ENCODE peak calls at places on chromosome 15, in ten cellular contexts. G is astrocyte, Q is thoracic aorta, V is OCI-LY7, T is tibial nerve, L is sigmoid colon, J is kidney, U is psoas muscle, H is cardiac muscle cell, B is thyroid gland. P is an unnamed sample.

GRCh38 chr15:39979606-39980005 is 45.7 kb downstream of the EIF2AK4 start:
- DNase-seq in G (no peak), Q (no peak), V (no peak), T (no peak), L (no peak), J (no peak), U (no peak), H (no peak), B (no peak), P (no peak)

GRCh38 chr15:77517579-77517978 is 96.9 kb downstream of the HMG20A start:
- DNase-seq in G (no peak), Q (no peak), V (no peak), T (no peak), L (peak; percentile 33), J (no peak), U (no peak), H (no peak), B (no peak), P (no peak)

GRCh38 chr15:91517491-91518200 is 335.9 kb upstream of the SLCO3A1 start:
- DNase-seq in G (peak; percentile 64), Q (no peak), V (no peak), T (no peak), L (no peak), J (no peak), U (no peak), H (peak; percentile 54), B (no peak), P (no peak)

GRCh38 chr15:68991723-68992122 is 22.8 kb upstream of the NOX5 start:
- DNase-seq in G (peak; percentile 68), Q (no peak), V (no peak), T (no peak), L (no peak), J (no peak), U (no peak), H (peak; percentile 76), B (no peak), P (no peak)

GRCh38 chr15:38460543-38460942 is 6.6 kb downstream of the FAM98B start:
- DNase-seq in G (no peak), Q (no peak), V (no peak), T (no peak), L (no peak), J (no peak), U (no peak), H (no peak), B (no peak), P (no peak)

GRCh38 chr15:77901921-77902750 is 175.4 kb downstream of the TBC1D2B start:
- DNase-seq in G (no peak), Q (no peak), V (peak; percentile 31), T (no peak), L (peak; percentile 55), J (no peak), U (no peak), H (no peak), B (no peak), P (no peak)

GRCh38 chr15:92394327-92395175 is 870 bp downstream of the ST8SIA2 start:
- DNase-seq in G (no peak), Q (no peak), V (no peak), T (no peak), L (no peak), J (no peak), U (no peak), H (no peak), B (no peak), P (no peak)

GRCh38 chr15:92624401-92624991 is 31.1 kb downstream of the FAM174B start:
- DNase-seq in G (peak; percentile 27), Q (no peak), V (no peak), T (peak; percentile 37), L (peak; percentile 88), J (no peak), U (peak; percentile 69), H (peak; percentile 46), B (no peak), P (no peak)

DNA sequence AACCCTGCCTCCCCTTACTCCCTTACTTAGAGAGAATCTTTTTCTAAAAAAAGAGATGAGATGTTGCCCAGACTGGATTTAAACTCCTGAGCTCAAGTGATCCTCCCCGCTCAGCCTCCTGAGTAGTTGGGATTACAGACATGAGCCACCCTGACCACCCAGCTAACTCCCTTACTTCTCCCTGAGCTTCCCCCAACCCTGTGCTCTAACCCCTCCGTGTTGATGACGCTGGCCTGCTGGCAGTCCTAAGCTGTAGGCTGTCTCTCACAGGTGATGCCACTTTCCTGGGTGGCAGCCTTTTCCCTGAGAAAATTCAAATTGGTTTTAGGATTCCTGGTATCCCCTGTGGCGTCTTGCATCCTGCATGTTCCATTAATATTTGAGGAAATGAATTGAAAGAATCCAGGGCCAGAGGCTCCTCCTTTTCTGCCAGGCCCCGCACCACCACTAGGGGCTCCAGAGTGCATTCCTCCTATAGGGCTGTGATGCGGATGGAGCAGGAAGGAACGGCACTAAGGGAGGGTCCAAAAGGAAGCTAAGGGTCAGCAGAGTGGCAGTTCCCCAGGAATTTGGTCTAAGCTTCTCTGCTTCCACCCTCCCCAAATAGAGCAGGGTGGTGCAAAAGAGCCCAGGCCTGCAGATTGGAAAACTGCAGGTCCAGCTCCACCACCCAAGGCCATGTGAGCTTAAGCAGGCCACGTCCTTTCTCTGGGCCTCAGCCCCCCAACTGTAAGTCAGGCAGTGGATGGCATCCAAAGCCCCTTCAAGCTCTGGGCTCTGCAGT is 101.1 kb downstream of the DAPK2 start:
- DNase-seq in G (no peak), Q (no peak), V (peak; percentile 74), T (peak; percentile 39), L (peak; percentile 74), J (peak; percentile 86), U (peak; percentile 70), H (peak; percentile 62), B (peak; percentile 80), P (peak; percentile 58)
- H3K27ac ChIP-seq in G (no peak overlapping the region), Q (no peak overlapping the region), V (no peak overlapping the region), T (peak overlapping the region; percentile 11), L (no peak overlapping the region), J (no peak overlapping the region), U (no peak overlapping the region), H (no peak overlapping the region), B (peak overlapping the region; percentile 90), P (no peak overlapping the region)

DNA sequence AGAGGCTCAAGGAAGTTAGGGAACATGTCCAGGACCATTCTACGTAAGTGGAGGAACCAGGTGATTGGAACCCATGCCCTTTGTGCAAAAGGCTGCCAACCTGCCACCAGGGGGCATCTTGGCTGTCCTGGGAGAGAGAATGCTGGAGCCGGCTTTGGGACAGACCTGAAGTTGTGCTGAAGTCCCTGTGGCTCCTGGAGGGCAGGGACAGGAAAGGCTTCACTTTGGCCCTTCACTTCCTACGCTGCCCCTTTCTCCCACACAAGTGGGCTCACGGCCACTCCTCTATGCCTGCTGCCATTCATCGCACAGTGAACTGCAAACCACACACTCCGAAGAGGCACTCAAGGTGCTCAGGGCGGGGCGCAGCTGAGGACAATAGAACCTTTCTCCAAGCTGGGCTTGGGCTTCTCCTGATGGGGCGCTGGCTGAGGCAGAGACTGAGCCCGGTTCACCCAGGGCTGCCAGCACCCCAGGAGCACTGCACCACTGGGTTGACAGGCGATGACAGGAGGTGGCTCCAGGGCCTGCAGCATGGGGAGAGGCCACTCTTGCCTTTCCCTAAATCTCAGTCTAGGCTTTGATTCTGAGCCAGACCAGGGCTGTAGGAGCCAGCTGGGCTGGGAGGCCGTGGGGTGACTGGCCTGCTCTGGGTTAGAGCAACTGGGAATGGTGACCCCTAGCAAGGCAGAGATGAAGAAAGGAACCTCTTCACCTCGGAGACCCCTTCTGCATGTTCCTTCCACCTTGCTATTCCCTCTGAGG is 8.4 kb downstream of the SHF start:
- DNase-seq in G (no peak), Q (no peak), V (peak; percentile 54), T (no peak), L (no peak), J (no peak), U (no peak), H (no peak), B (peak; percentile 73), P (peak; percentile 41)
- TF ChIP-seq CTCF in G (peak; percentile 14), Q (peak; percentile 41), V (peak; percentile 79), T (no peak), L (peak; percentile 20), J (peak; percentile 37), U (peak; percentile 49), H (peak; percentile 47), B (peak; percentile 31), P (peak; percentile 42)

GRCh38 chr15:25091421-25092158 is 136.8 kb downstream of the SNRPN start:
- DNase-seq in G (no peak), Q (no peak), V (no peak), T (no peak), L (no peak), J (no peak), U (no peak), H (no peak), B (no peak), P (no peak)

GRCh38 chr15:25089577-25089976 is 134.8 kb downstream of the SNRPN start:
- DNase-seq in G (no peak), Q (no peak), V (no peak), T (no peak), L (no peak), J (no peak), U (no peak), H (no peak), B (no peak), P (no peak)

GRCh38 chr15:25088261-25088790 is 133.5 kb downstream of the SNRPN start:
- DNase-seq in G (no peak), Q (no peak), V (no peak), T (no peak), L (no peak), J (no peak), U (no peak), H (no peak), B (no peak), P (no peak)

GRCh38 chr15:25092661-25093060 is 137.9 kb downstream of the SNRPN start:
- DNase-seq in G (peak; percentile 67), Q (no peak), V (no peak), T (no peak), L (no peak), J (no peak), U (no peak), H (no peak), B (no peak), P (no peak)

DNA sequence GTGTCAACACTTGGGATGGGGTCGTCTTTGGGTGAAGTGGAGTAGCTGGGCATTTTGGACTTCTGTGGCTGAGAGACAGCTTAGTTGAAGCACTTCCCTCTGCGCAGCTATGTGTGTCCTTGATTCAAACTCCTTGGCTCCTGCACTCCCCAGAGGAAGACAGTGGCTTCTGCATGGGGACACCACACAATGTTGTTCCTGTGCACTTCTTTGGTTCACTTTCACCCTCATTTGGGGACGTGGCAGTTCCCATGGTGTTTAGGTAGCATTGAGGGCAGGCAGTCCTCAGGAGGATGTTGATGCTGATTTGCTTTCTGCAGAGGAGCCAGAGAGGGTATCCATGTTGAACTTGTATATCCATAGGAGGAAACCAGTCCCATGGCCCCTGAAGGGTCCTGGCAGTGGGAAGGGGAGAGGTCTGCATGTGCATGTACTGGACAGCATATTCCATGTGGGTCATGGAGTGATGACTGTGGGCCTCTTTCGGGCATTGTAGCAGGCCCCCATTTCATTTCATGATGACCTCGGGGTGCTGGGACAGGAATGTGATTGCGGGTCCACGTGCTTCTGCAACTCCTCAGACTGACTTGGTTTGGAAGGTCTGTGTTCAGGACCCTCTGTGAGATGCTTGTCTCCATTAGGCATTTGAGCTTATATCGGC is 135.4 kb downstream of the SNRPN start:
- DNase-seq in G (no peak), Q (no peak), V (no peak), T (no peak), L (no peak), J (no peak), U (no peak), H (no peak), B (no peak), P (no peak)
- H3K9me3 ChIP-seq in G (peaks cover 28% of the 10 kb centered on the region), Q (peaks cover 37% of the 10 kb centered on the region), V (no peaks in the 10 kb centered on the region), T (peaks cover 46% of the 10 kb centered on the region), L (peaks cover 81% of the 10 kb centered on the region), J (peaks cover 18% of the 10 kb centered on the region), U (peaks cover 67% of the 10 kb centered on the region), H (no peaks in the 10 kb centered on the region), B (no peaks in the 10 kb centered on the region), P (peaks cover 95% of the 10 kb centered on the region)

DNA sequence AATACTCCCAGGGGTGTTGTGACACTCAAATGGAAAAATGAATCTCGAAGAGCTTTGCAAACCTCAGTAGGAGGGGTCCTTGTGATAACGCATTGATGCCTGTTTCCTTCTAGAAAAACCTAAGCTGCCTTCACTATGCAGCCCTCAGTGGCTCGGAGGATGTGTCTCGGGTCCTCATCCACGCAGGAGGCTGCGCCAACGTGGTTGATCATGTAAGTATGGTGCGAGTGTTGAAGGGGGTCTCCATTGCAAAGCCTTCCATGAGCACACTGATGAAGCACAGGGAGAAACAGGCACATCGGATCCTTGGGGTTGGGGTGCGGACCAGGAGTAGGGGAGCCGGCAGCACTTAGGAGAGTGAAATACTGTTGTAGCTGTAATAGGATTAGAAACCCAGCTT is 22.3 kb downstream of the ANKDD1A start:
- DNase-seq in G (no peak), Q (no peak), V (no peak), T (no peak), L (no peak), J (no peak), U (no peak), H (no peak), B (no peak), P (no peak)
- H3K27ac ChIP-seq in G (no peak overlapping the region), Q (no peak overlapping the region), V (no peak overlapping the region), T (no peak overlapping the region), L (no peak overlapping the region), J (no peak overlapping the region), U (no peak overlapping the region), H (no peak overlapping the region), B (no peak overlapping the region), P (no peak overlapping the region)

P was measured in CD4-positive, alpha-beta T cell.